ENCODE peak calls at places on chromosomes 12 and 14, in seven cellular contexts. One of them, this sample, is unnamed.
A peak's percentile ranks its signal among the peaks of the same experiment; 100 is the strongest.

GRCh38 chr12:120015313-120015712 is 26.3 kb downstream of the BICDL1 start:
- DNase-seq in tibial artery: no peak
- DNase-seq in aorta: no peak
- DNase-seq in IMR-90: no peak
- DNase-seq in neuronal stem cell: no peak
- DNase-seq in left lung: no peak
- DNase-seq in small intestine: no peak
- DNase-seq in this sample: no peak

GRCh38 chr12:14638066-14638465 is 58.3 kb downstream of the GUCY2C start:
- DNase-seq in tibial artery: no peak
- DNase-seq in aorta: no peak
- DNase-seq in IMR-90: no peak
- DNase-seq in neuronal stem cell: no peak
- DNase-seq in left lung: no peak
- DNase-seq in small intestine: no peak
- DNase-seq in this sample: no peak

GRCh38 chr14:31703056-31703455 is 141.9 kb downstream of the NUBPL start:
- DNase-seq in tibial artery: no peak
- DNase-seq in aorta: no peak
- DNase-seq in IMR-90: peak; percentile 1
- DNase-seq in neuronal stem cell: no peak
- DNase-seq in left lung: no peak
- DNase-seq in small intestine: no peak
- DNase-seq in this sample: no peak

GRCh38 chr12:53459097-53459496 is 7.2 kb downstream of the PCBP2 start:
- DNase-seq in tibial artery: no peak
- DNase-seq in aorta: no peak
- DNase-seq in IMR-90: no peak
- DNase-seq in neuronal stem cell: no peak
- DNase-seq in left lung: no peak
- DNase-seq in small intestine: no peak
- DNase-seq in this sample: no peak

GRCh38 chr12:6377667-6377994 is 2.3 kb upstream of the SCNN1A start:
- DNase-seq in tibial artery: peak; percentile 27
- DNase-seq in aorta: no peak
- DNase-seq in IMR-90: no peak
- DNase-seq in neuronal stem cell: no peak
- DNase-seq in left lung: peak; percentile 88
- DNase-seq in small intestine: peak; percentile 76
- DNase-seq in this sample: no peak

GRCh38 chr12:122423258-122424165 is 1.0 kb upstream of the CLIP1 start:
- DNase-seq in tibial artery: no peak
- DNase-seq in aorta: peak; percentile 57
- DNase-seq in IMR-90: peak; percentile 62
- DNase-seq in neuronal stem cell: peak; percentile 84
- DNase-seq in left lung: no peak
- DNase-seq in small intestine: peak; percentile 29
- DNase-seq in this sample: peak; percentile 37

GRCh38 chr14:58607131-58607531 is 30.6 kb upstream of the DACT1 start:
- DNase-seq in tibial artery: no peak
- DNase-seq in aorta: no peak
- DNase-seq in IMR-90: no peak
- DNase-seq in neuronal stem cell: no peak
- DNase-seq in left lung: no peak
- DNase-seq in small intestine: no peak
- DNase-seq in this sample: no peak

GRCh38 chr12:103494388-103494787 is 1.4 kb downstream of the C12orf42 start:
- DNase-seq in tibial artery: no peak
- DNase-seq in aorta: no peak
- DNase-seq in IMR-90: no peak
- DNase-seq in neuronal stem cell: no peak
- DNase-seq in left lung: no peak
- DNase-seq in small intestine: no peak
- DNase-seq in this sample: no peak

GRCh38 chr12:78028426-78028825 is 197.7 kb downstream of the NAV3 start:
- DNase-seq in tibial artery: no peak
- DNase-seq in aorta: no peak
- DNase-seq in IMR-90: no peak
- DNase-seq in neuronal stem cell: no peak
- DNase-seq in left lung: no peak
- DNase-seq in small intestine: no peak
- DNase-seq in this sample: no peak

GRCh38 chr12:11795192-11795909 is 145.9 kb downstream of the ETV6 start:
- DNase-seq in tibial artery: no peak
- DNase-seq in aorta: no peak
- DNase-seq in IMR-90: no peak
- DNase-seq in neuronal stem cell: no peak
- DNase-seq in left lung: no peak
- DNase-seq in small intestine: peak; percentile 77
- DNase-seq in this sample: no peak

GRCh38 chr12:103924761-103925641 is 5.2 kb upstream of the HSP90B1 start:
- DNase-seq in tibial artery: no peak
- DNase-seq in aorta: no peak
- DNase-seq in IMR-90: peak; percentile 88
- DNase-seq in neuronal stem cell: no peak
- DNase-seq in left lung: no peak
- DNase-seq in small intestine: peak; percentile 15
- DNase-seq in this sample: no peak

GRCh38 chr14:64729386-64730060 is 25.3 kb downstream of the PLEKHG3 start:
- DNase-seq in tibial artery: peak; percentile 58
- DNase-seq in aorta: peak; percentile 63
- DNase-seq in IMR-90: no peak
- DNase-seq in neuronal stem cell: no peak
- DNase-seq in left lung: no peak
- DNase-seq in small intestine: no peak
- DNase-seq in this sample: no peak

GRCh38 chr14:21978999-21979314 is 305.3 kb upstream of the OR4E1 start:
- DNase-seq in tibial artery: no peak
- DNase-seq in aorta: no peak
- DNase-seq in IMR-90: no peak
- DNase-seq in neuronal stem cell: no peak
- DNase-seq in left lung: no peak
- DNase-seq in small intestine: no peak
- DNase-seq in this sample: no peak

GRCh38 chr14:91786188-91786587 is 54.3 kb upstream of the CATSPERB start:
- DNase-seq in tibial artery: no peak
- DNase-seq in aorta: no peak
- DNase-seq in IMR-90: no peak
- DNase-seq in neuronal stem cell: no peak
- DNase-seq in left lung: no peak
- DNase-seq in small intestine: no peak
- DNase-seq in this sample: no peak

GRCh38 chr12:106003297-106003696 is 135.5 kb downstream of the NUAK1 start:
- DNase-seq in tibial artery: no peak
- DNase-seq in aorta: no peak
- DNase-seq in IMR-90: no peak
- DNase-seq in neuronal stem cell: no peak
- DNase-seq in left lung: no peak
- DNase-seq in small intestine: no peak
- DNase-seq in this sample: no peak

GRCh38 chr12:118358607-118359540 is 13.8 kb downstream of the TAOK3 start:
- DNase-seq in tibial artery: no peak
- DNase-seq in aorta: no peak
- DNase-seq in IMR-90: no peak
- DNase-seq in neuronal stem cell: no peak
- DNase-seq in left lung: no peak
- DNase-seq in small intestine: peak; percentile 71
- DNase-seq in this sample: no peak

GRCh38 chr12:110850762-110851161 is 4.0 kb downstream of the CCDC63 start:
- DNase-seq in tibial artery: no peak
- DNase-seq in aorta: no peak
- DNase-seq in IMR-90: no peak
- DNase-seq in neuronal stem cell: no peak
- DNase-seq in left lung: no peak
- DNase-seq in small intestine: no peak
- DNase-seq in this sample: no peak

GRCh38 chr14:95774265-95775160 is 60.6 kb upstream of the TCL1A start:
- DNase-seq in tibial artery: peak; percentile 50
- DNase-seq in aorta: no peak
- DNase-seq in IMR-90: peak; percentile 44
- DNase-seq in neuronal stem cell: peak; percentile 57
- DNase-seq in left lung: no peak
- DNase-seq in small intestine: peak; percentile 49
- DNase-seq in this sample: peak; percentile 40

GRCh38 chr14:54715244-54715643 is 148.3 kb downstream of the SAMD4A start:
- DNase-seq in tibial artery: no peak
- DNase-seq in aorta: no peak
- DNase-seq in IMR-90: peak; percentile 53
- DNase-seq in neuronal stem cell: no peak
- DNase-seq in left lung: no peak
- DNase-seq in small intestine: no peak
- DNase-seq in this sample: peak; percentile 37

GRCh38 chr12:642633-643477 is 20.4 kb downstream of the NINJ2 start:
- DNase-seq in tibial artery: peak; percentile 62
- DNase-seq in aorta: peak; percentile 92
- DNase-seq in IMR-90: peak; percentile 34
- DNase-seq in neuronal stem cell: peak; percentile 43
- DNase-seq in left lung: peak; percentile 96
- DNase-seq in small intestine: peak; percentile 84
- DNase-seq in this sample: peak; percentile 69

GRCh38 chr14:22737052-22737451 is 29.4 kb upstream of the OXA1L start:
- DNase-seq in tibial artery: no peak
- DNase-seq in aorta: no peak
- DNase-seq in IMR-90: no peak
- DNase-seq in neuronal stem cell: no peak
- DNase-seq in left lung: no peak
- DNase-seq in small intestine: peak; percentile 34
- DNase-seq in this sample: no peak

GRCh38 chr12:84070311-84070710 is 842.3 kb downstream of the SLC6A15 start:
- DNase-seq in tibial artery: peak; percentile 28
- DNase-seq in aorta: no peak
- DNase-seq in IMR-90: peak; percentile 89
- DNase-seq in neuronal stem cell: no peak
- DNase-seq in left lung: no peak
- DNase-seq in small intestine: no peak
- DNase-seq in this sample: peak; percentile 81

GRCh38 chr14:49892301-49892635 is 614 bp upstream of the ARF6 start:
- DNase-seq in tibial artery: peak; percentile 65
- DNase-seq in aorta: no peak
- DNase-seq in IMR-90: peak; percentile 82
- DNase-seq in neuronal stem cell: peak; percentile 51
- DNase-seq in left lung: no peak
- DNase-seq in small intestine: peak; percentile 76
- DNase-seq in this sample: peak; percentile 93

GRCh38 chr12:110444455-110444854 is 5.7 kb downstream of the ARPC3 start:
- DNase-seq in tibial artery: no peak
- DNase-seq in aorta: no peak
- DNase-seq in IMR-90: no peak
- DNase-seq in neuronal stem cell: no peak
- DNase-seq in left lung: no peak
- DNase-seq in small intestine: no peak
- DNase-seq in this sample: no peak

GRCh38 chr14:69560826-69561225 is 13.8 kb downstream of the CCDC177 start:
- DNase-seq in tibial artery: no peak
- DNase-seq in aorta: no peak
- DNase-seq in IMR-90: no peak
- DNase-seq in neuronal stem cell: no peak
- DNase-seq in left lung: no peak
- DNase-seq in small intestine: no peak
- DNase-seq in this sample: no peak

GRCh38 chr12:12718853-12719252 is 1.7 kb downstream of the CDKN1B start:
- DNase-seq in tibial artery: no peak
- DNase-seq in aorta: no peak
- DNase-seq in IMR-90: peak; percentile 76
- DNase-seq in neuronal stem cell: no peak
- DNase-seq in left lung: no peak
- DNase-seq in small intestine: peak; percentile 41
- DNase-seq in this sample: no peak

GRCh38 chr12:101050631-101051030 is 159.4 kb downstream of the SLC5A8 start:
- DNase-seq in tibial artery: no peak
- DNase-seq in aorta: no peak
- DNase-seq in IMR-90: peak; percentile 7
- DNase-seq in neuronal stem cell: no peak
- DNase-seq in left lung: no peak
- DNase-seq in small intestine: no peak
- DNase-seq in this sample: no peak

GRCh38 chr14:71021347-71022014 is 114.2 kb downstream of the PCNX1 start:
- DNase-seq in tibial artery: no peak
- DNase-seq in aorta: no peak
- DNase-seq in IMR-90: peak; percentile 83
- DNase-seq in neuronal stem cell: no peak
- DNase-seq in left lung: no peak
- DNase-seq in small intestine: no peak
- DNase-seq in this sample: peak; percentile 20

GRCh38 chr14:68395585-68395984 is 397.3 kb downstream of the ZFP36L1 start:
- DNase-seq in tibial artery: peak; percentile 61
- DNase-seq in aorta: no peak
- DNase-seq in IMR-90: peak; percentile 76
- DNase-seq in neuronal stem cell: no peak
- DNase-seq in left lung: no peak
- DNase-seq in small intestine: no peak
- DNase-seq in this sample: no peak
- H3K4me1 ChIP-seq in tibial artery: peaks cover 91% of the 10 kb centered on the region
- H3K4me1 ChIP-seq in aorta: peaks cover 10% of the 10 kb centered on the region
- H3K4me1 ChIP-seq in IMR-90: peaks cover 42% of the 10 kb centered on the region
- H3K4me1 ChIP-seq in neuronal stem cell: peaks cover 64% of the 10 kb centered on the region
- H3K4me1 ChIP-seq in left lung: peaks cover 85% of the 10 kb centered on the region
- H3K4me1 ChIP-seq in small intestine: peaks cover 21% of the 10 kb centered on the region
- H3K4me1 ChIP-seq in this sample: peaks cover 87% of the 10 kb centered on the region

GRCh38 chr14:56549721-56550120 is 29.9 kb upstream of the TMEM260 start:
- DNase-seq in tibial artery: no peak
- DNase-seq in aorta: no peak
- DNase-seq in IMR-90: no peak
- DNase-seq in neuronal stem cell: no peak
- DNase-seq in left lung: no peak
- DNase-seq in small intestine: no peak
- DNase-seq in this sample: no peak
- H3K27me3 ChIP-seq in tibial artery: peaks cover 5% of the 10 kb centered on the region
- H3K27me3 ChIP-seq in aorta: no peaks in the 10 kb centered on the region
- H3K27me3 ChIP-seq in IMR-90: peaks cover 30% of the 10 kb centered on the region
- H3K27me3 ChIP-seq in neuronal stem cell: no peaks in the 10 kb centered on the region
- H3K27me3 ChIP-seq in left lung: peaks cover 4% of the 10 kb centered on the region
- H3K27me3 ChIP-seq in small intestine: no peaks in the 10 kb centered on the region
- H3K27me3 ChIP-seq in this sample: no peaks in the 10 kb centered on the region

GRCh38 chr12:95336387-95337067 is 118.9 kb downstream of the VEZT start:
- DNase-seq in tibial artery: peak; percentile 57
- DNase-seq in aorta: peak; percentile 78
- DNase-seq in IMR-90: peak; percentile 85
- DNase-seq in neuronal stem cell: peak; percentile 77
- DNase-seq in left lung: no peak
- DNase-seq in small intestine: peak; percentile 79
- DNase-seq in this sample: peak; percentile 88
- H3K4me3 ChIP-seq in tibial artery: no peak overlapping the region
- H3K4me3 ChIP-seq in aorta: no peak overlapping the region
- H3K4me3 ChIP-seq in IMR-90: peak overlapping the region; percentile 24
- H3K4me3 ChIP-seq in neuronal stem cell: no peak overlapping the region
- H3K4me3 ChIP-seq in left lung: no peak overlapping the region
- H3K4me3 ChIP-seq in small intestine: no peak overlapping the region
- H3K4me3 ChIP-seq in this sample: no peak overlapping the region

DNA sequence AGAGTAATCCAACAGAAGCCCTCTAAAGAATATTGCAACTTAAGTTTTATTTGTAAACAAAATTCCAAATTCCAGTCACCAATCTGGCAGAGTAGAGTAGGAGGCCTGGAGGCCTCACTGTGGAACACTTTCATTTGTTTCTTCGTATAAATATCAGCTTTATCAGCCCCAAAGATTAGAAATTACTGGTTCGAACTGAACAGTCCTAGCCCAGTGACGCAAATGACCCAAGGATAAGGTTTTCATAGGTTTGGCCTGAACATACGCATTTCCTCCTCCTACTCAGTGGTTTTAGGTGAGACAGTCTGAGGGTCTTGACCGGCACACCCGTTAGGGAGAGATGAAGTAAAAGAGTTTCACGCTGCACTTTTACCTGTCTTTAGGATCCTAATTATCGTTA is 1.7 kb downstream of the CDC42BPB start:
- DNase-seq in tibial artery: no peak
- DNase-seq in aorta: no peak
- DNase-seq in IMR-90: peak; percentile 10
- DNase-seq in neuronal stem cell: no peak
- DNase-seq in left lung: no peak
- DNase-seq in small intestine: peak; percentile 32
- DNase-seq in this sample: no peak
- H3K4me1 ChIP-seq in tibial artery: peaks cover 72% of the 10 kb centered on the region
- H3K4me1 ChIP-seq in aorta: no peaks in the 10 kb centered on the region
- H3K4me1 ChIP-seq in IMR-90: peaks cover 10% of the 10 kb centered on the region
- H3K4me1 ChIP-seq in neuronal stem cell: peaks cover 7% of the 10 kb centered on the region
- H3K4me1 ChIP-seq in left lung: peaks cover 37% of the 10 kb centered on the region
- H3K4me1 ChIP-seq in small intestine: peaks cover 5% of the 10 kb centered on the region
- H3K4me1 ChIP-seq in this sample: peaks cover 11% of the 10 kb centered on the region

This sample was measured in cardiac muscle cell.